ENCODE peak calls at places on chromosomes 4 and X, in ten cellular contexts. One of them, this sample, is unnamed.

GRCh38 chr4:14816592-14817273 is 185.5 kb upstream of the CPEB2 start:
- DNase-seq in right lobe of liver: no peak
- DNase-seq in tibial artery: no peak
- DNase-seq in GM06990: no peak
- DNase-seq in AG04450: no peak
- DNase-seq in MCF 10A: no peak
- DNase-seq in H9: no peak
- DNase-seq in colonic mucosa: no peak
- DNase-seq in esophagus squamous epithelium: no peak
- DNase-seq in upper lobe of left lung: no peak
- DNase-seq in this sample: no peak

GRCh38 chrX:47497274-47497673 is 14.3 kb upstream of the ZNF41 start:
- DNase-seq in right lobe of liver: no peak
- DNase-seq in tibial artery: no peak
- DNase-seq in GM06990: no peak
- DNase-seq in AG04450: no peak
- DNase-seq in MCF 10A: peak; percentile 41
- DNase-seq in H9: no peak
- DNase-seq in colonic mucosa: no peak
- DNase-seq in esophagus squamous epithelium: no peak
- DNase-seq in upper lobe of left lung: no peak
- DNase-seq in this sample: no peak

GRCh38 chrX:40007746-40008705 is 89.7 kb downstream of the BCOR start:
- DNase-seq in right lobe of liver: no peak
- DNase-seq in tibial artery: no peak
- DNase-seq in GM06990: no peak
- DNase-seq in AG04450: no peak
- DNase-seq in MCF 10A: no peak
- DNase-seq in H9: peak; percentile 45
- DNase-seq in colonic mucosa: no peak
- DNase-seq in esophagus squamous epithelium: no peak
- DNase-seq in upper lobe of left lung: no peak
- DNase-seq in this sample: no peak

GRCh38 chrX:20829665-20830481 is 544.3 kb upstream of the CNKSR2 start:
- DNase-seq in right lobe of liver: no peak
- DNase-seq in tibial artery: no peak
- DNase-seq in GM06990: no peak
- DNase-seq in AG04450: no peak
- DNase-seq in MCF 10A: peak; percentile 50
- DNase-seq in H9: no peak
- DNase-seq in colonic mucosa: no peak
- DNase-seq in esophagus squamous epithelium: no peak
- DNase-seq in upper lobe of left lung: no peak
- DNase-seq in this sample: no peak

GRCh38 chr4:126851391-126851790 is 781.4 kb upstream of the INTU start:
- DNase-seq in right lobe of liver: no peak
- DNase-seq in tibial artery: no peak
- DNase-seq in GM06990: no peak
- DNase-seq in AG04450: no peak
- DNase-seq in MCF 10A: no peak
- DNase-seq in H9: no peak
- DNase-seq in colonic mucosa: no peak
- DNase-seq in esophagus squamous epithelium: no peak
- DNase-seq in upper lobe of left lung: no peak
- DNase-seq in this sample: no peak

GRCh38 chr4:1215347-1216075 is 33.4 kb downstream of the CTBP1 start:
- DNase-seq in right lobe of liver: no peak
- DNase-seq in tibial artery: no peak
- DNase-seq in GM06990: peak; percentile 72
- DNase-seq in AG04450: no peak
- DNase-seq in MCF 10A: no peak
- DNase-seq in H9: no peak
- DNase-seq in colonic mucosa: no peak
- DNase-seq in esophagus squamous epithelium: no peak
- DNase-seq in upper lobe of left lung: no peak
- DNase-seq in this sample: no peak

GRCh38 chr4:165630671-165631070 is 242.4 kb upstream of the TLL1 start:
- DNase-seq in right lobe of liver: no peak
- DNase-seq in tibial artery: no peak
- DNase-seq in GM06990: no peak
- DNase-seq in AG04450: no peak
- DNase-seq in MCF 10A: no peak
- DNase-seq in H9: no peak
- DNase-seq in colonic mucosa: no peak
- DNase-seq in esophagus squamous epithelium: no peak
- DNase-seq in upper lobe of left lung: no peak
- DNase-seq in this sample: no peak

GRCh38 chrX:3120426-3120825 is 79.2 kb downstream of the ARSF start:
- DNase-seq in right lobe of liver: no peak
- DNase-seq in tibial artery: no peak
- DNase-seq in GM06990: no peak
- DNase-seq in AG04450: no peak
- DNase-seq in MCF 10A: no peak
- DNase-seq in H9: no peak
- DNase-seq in colonic mucosa: no peak
- DNase-seq in esophagus squamous epithelium: no peak
- DNase-seq in upper lobe of left lung: no peak
- DNase-seq in this sample: no peak

GRCh38 chr4:76430519-76431388 is 4.3 kb upstream of the SHROOM3 start:
- DNase-seq in right lobe of liver: no peak
- DNase-seq in tibial artery: no peak
- DNase-seq in GM06990: peak; percentile 16
- DNase-seq in AG04450: peak; percentile 7
- DNase-seq in MCF 10A: peak; percentile 66
- DNase-seq in H9: no peak
- DNase-seq in colonic mucosa: peak; percentile 27
- DNase-seq in esophagus squamous epithelium: no peak
- DNase-seq in upper lobe of left lung: no peak
- DNase-seq in this sample: peak; percentile 15

GRCh38 chrX:11558972-11559371 is 106.7 kb downstream of the ARHGAP6 start:
- DNase-seq in right lobe of liver: no peak
- DNase-seq in tibial artery: no peak
- DNase-seq in GM06990: no peak
- DNase-seq in AG04450: no peak
- DNase-seq in MCF 10A: peak; percentile 46
- DNase-seq in H9: peak; percentile 45
- DNase-seq in colonic mucosa: peak; percentile 23
- DNase-seq in esophagus squamous epithelium: no peak
- DNase-seq in upper lobe of left lung: no peak
- DNase-seq in this sample: peak; percentile 11

GRCh38 chr4:42371306-42372063 is 25.8 kb upstream of the SHISA3 start:
- DNase-seq in right lobe of liver: no peak
- DNase-seq in tibial artery: no peak
- DNase-seq in GM06990: no peak
- DNase-seq in AG04450: peak; percentile 24
- DNase-seq in MCF 10A: peak; percentile 59
- DNase-seq in H9: no peak
- DNase-seq in colonic mucosa: no peak
- DNase-seq in esophagus squamous epithelium: no peak
- DNase-seq in upper lobe of left lung: no peak
- DNase-seq in this sample: no peak

GRCh38 chrX:21946925-21947641 is 6.6 kb downstream of the SMS start:
- DNase-seq in right lobe of liver: no peak
- DNase-seq in tibial artery: no peak
- DNase-seq in GM06990: no peak
- DNase-seq in AG04450: no peak
- DNase-seq in MCF 10A: no peak
- DNase-seq in H9: peak; percentile 40
- DNase-seq in colonic mucosa: no peak
- DNase-seq in esophagus squamous epithelium: no peak
- DNase-seq in upper lobe of left lung: no peak
- DNase-seq in this sample: no peak

GRCh38 chrX:49075347-49075746 is 1.5 kb upstream of the PRAF2 start:
- DNase-seq in right lobe of liver: no peak
- DNase-seq in tibial artery: no peak
- DNase-seq in GM06990: no peak
- DNase-seq in AG04450: no peak
- DNase-seq in MCF 10A: no peak
- DNase-seq in H9: no peak
- DNase-seq in colonic mucosa: no peak
- DNase-seq in esophagus squamous epithelium: no peak
- DNase-seq in upper lobe of left lung: no peak
- DNase-seq in this sample: no peak

GRCh38 chrX:22126311-22126710 is 94.2 kb downstream of the PHEX start:
- DNase-seq in right lobe of liver: no peak
- DNase-seq in tibial artery: no peak
- DNase-seq in GM06990: no peak
- DNase-seq in AG04450: no peak
- DNase-seq in MCF 10A: peak; percentile 53
- DNase-seq in H9: no peak
- DNase-seq in colonic mucosa: no peak
- DNase-seq in esophagus squamous epithelium: no peak
- DNase-seq in upper lobe of left lung: no peak
- DNase-seq in this sample: no peak

GRCh38 chrX:129957241-129958099 is 25.0 kb upstream of the BCORL1 start:
- DNase-seq in right lobe of liver: peak; percentile 81
- DNase-seq in tibial artery: peak; percentile 71
- DNase-seq in GM06990: peak; percentile 85
- DNase-seq in AG04450: no peak
- DNase-seq in MCF 10A: no peak
- DNase-seq in H9: peak; percentile 80
- DNase-seq in colonic mucosa: peak; percentile 68
- DNase-seq in esophagus squamous epithelium: peak; percentile 11
- DNase-seq in upper lobe of left lung: peak; percentile 70
- DNase-seq in this sample: peak; percentile 68

GRCh38 chr4:153519677-153520076 is 53.5 kb downstream of the TMEM131L start:
- DNase-seq in right lobe of liver: no peak
- DNase-seq in tibial artery: no peak
- DNase-seq in GM06990: no peak
- DNase-seq in AG04450: no peak
- DNase-seq in MCF 10A: no peak
- DNase-seq in H9: no peak
- DNase-seq in colonic mucosa: peak; percentile 12
- DNase-seq in esophagus squamous epithelium: no peak
- DNase-seq in upper lobe of left lung: no peak
- DNase-seq in this sample: no peak

GRCh38 chr4:37471971-37472370 is 214.2 kb downstream of the RELL1 start:
- DNase-seq in right lobe of liver: peak; percentile 53
- DNase-seq in tibial artery: no peak
- DNase-seq in GM06990: no peak
- DNase-seq in AG04450: no peak
- DNase-seq in MCF 10A: no peak
- DNase-seq in H9: no peak
- DNase-seq in colonic mucosa: peak; percentile 52
- DNase-seq in esophagus squamous epithelium: no peak
- DNase-seq in upper lobe of left lung: peak; percentile 58
- DNase-seq in this sample: no peak

GRCh38 chr4:168645933-168646768 is 149.3 kb downstream of the PALLD start:
- DNase-seq in right lobe of liver: no peak
- DNase-seq in tibial artery: no peak
- DNase-seq in GM06990: no peak
- DNase-seq in AG04450: no peak
- DNase-seq in MCF 10A: peak; percentile 20
- DNase-seq in H9: no peak
- DNase-seq in colonic mucosa: no peak
- DNase-seq in esophagus squamous epithelium: no peak
- DNase-seq in upper lobe of left lung: no peak
- DNase-seq in this sample: no peak
- TF ChIP-seq CTCF in right lobe of liver: no peak
- TF ChIP-seq CTCF in tibial artery: no peak
- TF ChIP-seq CTCF in GM06990: no peak
- TF ChIP-seq CTCF in AG04450: no peak
- TF ChIP-seq CTCF in MCF 10A: no peak
- TF ChIP-seq CTCF in H9: no peak
- TF ChIP-seq CTCF in colonic mucosa: no peak
- TF ChIP-seq CTCF in esophagus squamous epithelium: no peak
- TF ChIP-seq CTCF in upper lobe of left lung: no peak
- TF ChIP-seq CTCF in this sample: no peak

GRCh38 chr4:66964467-66964866 is 580.8 kb downstream of the CENPC start:
- DNase-seq in right lobe of liver: no peak
- DNase-seq in tibial artery: no peak
- DNase-seq in GM06990: no peak
- DNase-seq in AG04450: no peak
- DNase-seq in MCF 10A: no peak
- DNase-seq in H9: no peak
- DNase-seq in colonic mucosa: no peak
- DNase-seq in esophagus squamous epithelium: no peak
- DNase-seq in upper lobe of left lung: no peak
- DNase-seq in this sample: no peak

GRCh38 chr4:66955784-66956183 is 589.5 kb downstream of the CENPC start:
- DNase-seq in right lobe of liver: no peak
- DNase-seq in tibial artery: no peak
- DNase-seq in GM06990: no peak
- DNase-seq in AG04450: no peak
- DNase-seq in MCF 10A: no peak
- DNase-seq in H9: no peak
- DNase-seq in colonic mucosa: no peak
- DNase-seq in esophagus squamous epithelium: no peak
- DNase-seq in upper lobe of left lung: no peak
- DNase-seq in this sample: no peak

GRCh38 chr4:66956852-66957251 is 588.5 kb downstream of the CENPC start:
- DNase-seq in right lobe of liver: no peak
- DNase-seq in tibial artery: peak; percentile 50
- DNase-seq in GM06990: no peak
- DNase-seq in AG04450: no peak
- DNase-seq in MCF 10A: no peak
- DNase-seq in H9: no peak
- DNase-seq in colonic mucosa: no peak
- DNase-seq in esophagus squamous epithelium: no peak
- DNase-seq in upper lobe of left lung: no peak
- DNase-seq in this sample: no peak

GRCh38 chr4:66956426-66956825 is 588.9 kb downstream of the CENPC start:
- DNase-seq in right lobe of liver: peak; percentile 38
- DNase-seq in tibial artery: no peak
- DNase-seq in GM06990: no peak
- DNase-seq in AG04450: no peak
- DNase-seq in MCF 10A: no peak
- DNase-seq in H9: no peak
- DNase-seq in colonic mucosa: no peak
- DNase-seq in esophagus squamous epithelium: no peak
- DNase-seq in upper lobe of left lung: no peak
- DNase-seq in this sample: no peak

GRCh38 chr4:66959207-66959606 is 586.1 kb downstream of the CENPC start:
- DNase-seq in right lobe of liver: no peak
- DNase-seq in tibial artery: no peak
- DNase-seq in GM06990: no peak
- DNase-seq in AG04450: no peak
- DNase-seq in MCF 10A: no peak
- DNase-seq in H9: no peak
- DNase-seq in colonic mucosa: no peak
- DNase-seq in esophagus squamous epithelium: no peak
- DNase-seq in upper lobe of left lung: no peak
- DNase-seq in this sample: no peak
- TF ChIP-seq CTCF in right lobe of liver: no peak
- TF ChIP-seq CTCF in tibial artery: no peak
- TF ChIP-seq CTCF in GM06990: no peak
- TF ChIP-seq CTCF in AG04450: no peak
- TF ChIP-seq CTCF in MCF 10A: no peak
- TF ChIP-seq CTCF in H9: no peak
- TF ChIP-seq CTCF in colonic mucosa: no peak
- TF ChIP-seq CTCF in esophagus squamous epithelium: no peak
- TF ChIP-seq CTCF in upper lobe of left lung: no peak
- TF ChIP-seq CTCF in this sample: no peak

GRCh38 chrX:13898084-13898483 is 81.2 kb upstream of the GPM6B start:
- DNase-seq in right lobe of liver: no peak
- DNase-seq in tibial artery: peak; percentile 65
- DNase-seq in GM06990: no peak
- DNase-seq in AG04450: no peak
- DNase-seq in MCF 10A: peak; percentile 62
- DNase-seq in H9: no peak
- DNase-seq in colonic mucosa: no peak
- DNase-seq in esophagus squamous epithelium: no peak
- DNase-seq in upper lobe of left lung: no peak
- DNase-seq in this sample: peak; percentile 2
- TF ChIP-seq CTCF in right lobe of liver: no peak
- TF ChIP-seq CTCF in tibial artery: peak; percentile 35
- TF ChIP-seq CTCF in GM06990: peak; percentile 64
- TF ChIP-seq CTCF in AG04450: peak; percentile 11
- TF ChIP-seq CTCF in MCF 10A: no peak
- TF ChIP-seq CTCF in H9: peak; percentile 53
- TF ChIP-seq CTCF in colonic mucosa: no peak
- TF ChIP-seq CTCF in esophagus squamous epithelium: no peak
- TF ChIP-seq CTCF in upper lobe of left lung: no peak
- TF ChIP-seq CTCF in this sample: no peak

GRCh38 chrX:131747173-131747572 is 203.3 kb downstream of the OR13H1 start:
- DNase-seq in right lobe of liver: peak; percentile 65
- DNase-seq in tibial artery: no peak
- DNase-seq in GM06990: peak; percentile 68
- DNase-seq in AG04450: no peak
- DNase-seq in MCF 10A: peak; percentile 96
- DNase-seq in H9: no peak
- DNase-seq in colonic mucosa: peak; percentile 85
- DNase-seq in esophagus squamous epithelium: no peak
- DNase-seq in upper lobe of left lung: peak; percentile 75
- DNase-seq in this sample: no peak
- TF ChIP-seq CTCF in right lobe of liver: peak; percentile 57
- TF ChIP-seq CTCF in tibial artery: no peak
- TF ChIP-seq CTCF in GM06990: peak; percentile 44
- TF ChIP-seq CTCF in AG04450: no peak
- TF ChIP-seq CTCF in MCF 10A: peak; percentile 85
- TF ChIP-seq CTCF in H9: no peak
- TF ChIP-seq CTCF in colonic mucosa: peak; percentile 28
- TF ChIP-seq CTCF in esophagus squamous epithelium: peak; percentile 51
- TF ChIP-seq CTCF in upper lobe of left lung: peak; percentile 41
- TF ChIP-seq CTCF in this sample: no peak